ENCODE peak calls at places on chromosome 6, in four cellular contexts. V, S, O and P are unnamed samples.

GRCh38 chr6:129901910-129902309 is 40.8 kb upstream of the TMEM244 start:
- DNase-seq in V (no peak), S (no peak), O (no peak), P (no peak)

GRCh38 chr6:26304213-26305096 is 60.5 kb upstream of the BTN3A2 start:
- DNase-seq in V (no peak), S (peak; percentile 81), O (no peak), P (no peak)

GRCh38 chr6:21367148-21367547 is 226.4 kb upstream of the SOX4 start:
- DNase-seq in V (no peak), S (no peak), O (no peak), P (no peak)

GRCh38 chr6:118894425-118895240 is 681 bp downstream of the ASF1A start:
- DNase-seq in V (no peak), S (no peak), O (peak; percentile 81), P (no peak)

GRCh38 chr6:84422380-84422968 is 195.0 kb upstream of the CEP162 start:
- DNase-seq in V (no peak), S (peak; percentile 31), O (peak; percentile 12), P (peak; percentile 17)

GRCh38 chr6:43977404-43978111 is 149.7 kb downstream of the MRPL14 start:
- DNase-seq in V (peak; percentile 91), S (no peak), O (no peak), P (no peak)

GRCh38 chr6:89244237-89244985 is 27.3 kb upstream of the GABRR1 start:
- DNase-seq in V (no peak), S (no peak), O (no peak), P (no peak)

GRCh38 chr6:4155848-4156466 is 20.6 kb upstream of the ECI2 start:
- DNase-seq in V (no peak), S (peak; percentile 70), O (peak; percentile 72), P (peak; percentile 62)

GRCh38 chr6:159110013-159110412 is 59.2 kb upstream of the FNDC1 start:
- DNase-seq in V (no peak), S (peak; percentile 57), O (peak; percentile 55), P (peak; percentile 35)

GRCh38 chr6:38639498-38640215 is at the start of gene BTBD9:
- DNase-seq in V (peak; percentile 44), S (peak; percentile 69), O (peak; percentile 91), P (peak; percentile 36)
- TF ChIP-seq REST in V (no peak), S (no peak), O (no peak), P (no peak)

GRCh38 chr6:37988131-37988530 is 168.6 kb downstream of the ZFAND3 start:
- DNase-seq in V (no peak), S (no peak), O (no peak), P (no peak)
- TF ChIP-seq SIN3A in V (no peak), S (no peak), O (no peak), P (no peak)

GRCh38 chr6:139028658-139029469 is at the start of gene ABRACL:
- DNase-seq in V (peak; percentile 45), S (peak; percentile 56), O (peak; percentile 85), P (no peak)
- TF ChIP-seq REST in V (no peak), S (no peak), O (no peak), P (no peak)

GRCh38 chr6:108676555-108676954 is 115.8 kb downstream of the FOXO3 start:
- DNase-seq in V (no peak), S (no peak), O (peak; percentile 69), P (no peak)
- TF ChIP-seq SIN3A in V (no peak), S (no peak), O (no peak), P (no peak)

DNA sequence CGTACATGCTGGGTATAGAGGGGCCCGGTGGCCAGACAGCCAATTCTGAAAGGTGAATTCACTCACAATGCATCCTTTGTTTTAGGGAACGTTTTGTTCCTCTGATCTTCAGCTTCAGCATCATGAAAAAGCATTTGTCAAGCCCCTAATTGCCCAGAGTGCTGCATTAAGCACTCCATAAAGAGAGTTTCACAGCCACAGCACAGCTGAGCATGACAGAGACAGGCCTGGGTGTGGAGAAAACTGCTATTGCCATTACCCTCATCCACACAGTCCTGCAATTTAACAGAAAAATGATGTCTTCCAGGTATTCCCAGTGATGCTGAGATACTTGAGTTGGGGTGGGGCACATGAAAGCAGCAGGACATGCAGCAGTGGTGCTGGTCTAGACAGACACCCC is 39.9 kb upstream of the BACH2 start:
- DNase-seq in V (no peak), S (no peak), O (no peak), P (no peak)
- TF ChIP-seq REST in V (no peak), S (no peak), O (no peak), P (no peak)

GRCh38 chr6:99602519-99603420 is 3.9 kb upstream of the PRDM13 start:
- DNase-seq in V (no peak), S (no peak), O (peak; percentile 43), P (no peak)
- TF ChIP-seq SIN3A in V (no peak), S (no peak), O (no peak), P (no peak)

DNA sequence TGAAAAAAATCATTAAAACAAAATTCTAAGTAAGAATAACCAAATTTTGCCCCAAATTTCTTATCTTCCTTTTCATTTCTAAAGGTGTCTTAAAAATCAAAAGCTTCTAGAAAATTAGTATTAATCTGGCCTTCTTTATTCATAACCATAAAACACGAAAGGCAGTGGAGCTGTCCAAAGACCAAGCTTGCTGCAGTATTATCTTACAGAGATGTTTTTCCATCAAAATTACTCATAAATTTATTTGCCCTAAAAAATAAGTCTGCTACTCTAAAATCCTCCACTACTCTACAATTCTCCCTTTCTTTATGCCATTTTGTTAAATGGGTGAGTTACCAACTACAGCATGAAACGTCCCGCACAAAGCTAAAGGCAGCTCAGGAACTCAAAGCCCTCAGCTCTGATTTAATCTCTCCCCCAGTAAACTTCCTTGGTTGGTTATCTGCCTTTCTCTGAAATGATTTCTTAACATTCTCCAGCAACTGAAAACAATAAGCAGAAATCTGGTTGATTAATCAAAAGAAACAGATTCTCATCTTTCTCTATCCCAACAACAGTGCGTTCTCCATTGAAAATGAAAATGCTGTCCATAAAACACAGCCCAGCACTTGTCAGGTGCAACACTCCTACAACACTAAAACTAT is 2.1 kb downstream of the USP49 start:
- DNase-seq in V (no peak), S (no peak), O (no peak), P (no peak)
- TF ChIP-seq REST in V (no peak), S (no peak), O (no peak), P (no peak)